ENCODE peak calls at places on chromosomes 13 and 19, in four cellular contexts. C is A549, S is fibroblast of the aortic adventitia, T is GM23338. Y is an unnamed sample.

GRCh38 chr19:10173527-10173926 is 21.2 kb downstream of the DNMT1 start:
- DNase-seq in C (peak; percentile 37), S (peak; percentile 59), T (no peak), Y (peak; percentile 50)

GRCh38 chr13:20353973-20354372 is 121.9 kb upstream of the GJB6 start:
- DNase-seq in S (peak; percentile 56), T (no peak), C (no peak), Y (peak; percentile 58)

GRCh38 chr13:36628986-36629385 is 44.8 kb upstream of the SERTM1 start:
- DNase-seq in S (no peak), C (no peak), T (no peak), Y (no peak)

GRCh38 chr19:38831142-38831605 is 420 bp downstream of the ECH1 start:
- DNase-seq in T (peak; percentile 57), S (peak; percentile 81), C (peak; percentile 78), Y (peak; percentile 98)

GRCh38 chr13:76879211-76879875 is 6.9 kb downstream of the KCTD12 start:
- DNase-seq in C (no peak), S (peak; percentile 92), T (no peak), Y (peak; percentile 71)

GRCh38 chr13:47890146-47890814 is 110.8 kb downstream of the SUCLA2 start:
- DNase-seq in S (peak; percentile 34), T (no peak), C (no peak), Y (no peak)

GRCh38 chr19:10797541-10798256 is 38.3 kb downstream of the TMED1 start:
- DNase-seq in C (no peak), T (no peak), S (no peak), Y (no peak)

GRCh38 chr13:90201676-90202425 is 1145.6 kb upstream of the MIR17HG start:
- DNase-seq in T (no peak), C (no peak), S (no peak), Y (no peak)

GRCh38 chr19:55132453-55133129 is 15.2 kb upstream of the PPP1R12C start:
- DNase-seq in C (no peak), S (no peak), T (peak; percentile 57), Y (no peak)
- TF ChIP-seq CTCF in C (no peak), S (peak; percentile 4), T (peak; percentile 36), Y (no peak)

GRCh38 chr13:39418424-39418823 is 184.6 kb downstream of the LHFPL6 start:
- DNase-seq in S (no peak), T (no peak), C (no peak), Y (no peak)

GRCh38 chr13:39415403-39415802 is 187.6 kb downstream of the LHFPL6 start:
- DNase-seq in T (peak; percentile 63), C (peak; percentile 24), S (peak; percentile 72), Y (peak; percentile 47)

GRCh38 chr13:39417643-39418042 is 185.3 kb downstream of the LHFPL6 start:
- DNase-seq in S (peak; percentile 57), C (no peak), T (peak; percentile 52), Y (peak; percentile 66)

GRCh38 chr13:39419068-39419467 is 183.9 kb downstream of the LHFPL6 start:
- DNase-seq in T (no peak), C (no peak), S (no peak), Y (no peak)

DNA sequence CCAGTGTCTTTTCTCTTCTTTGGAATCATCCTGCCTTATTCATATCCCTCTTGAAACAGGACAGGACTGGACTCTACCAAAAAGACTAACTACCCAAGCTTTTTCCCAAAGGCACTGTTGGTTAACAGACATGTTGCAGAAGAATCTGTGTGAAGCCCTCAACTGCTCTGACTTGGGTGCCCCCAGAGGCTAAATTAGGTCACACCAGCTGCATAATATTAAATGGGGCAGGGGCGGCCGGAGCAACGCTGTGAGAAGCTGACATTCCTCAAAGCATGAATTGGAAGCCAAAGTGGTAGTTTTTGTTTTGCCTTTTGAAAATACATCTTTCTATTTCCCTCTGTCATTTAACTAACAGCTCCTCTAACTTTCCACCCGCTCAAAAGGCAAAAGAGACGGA is 185.9 kb downstream of the LHFPL6 start:
- DNase-seq in T (peak; percentile 77), C (no peak), S (no peak), Y (no peak)
- TF ChIP-seq CTCF in T (peak; percentile 57), C (no peak), S (peak; percentile 28), Y (peak; percentile 11)

GRCh38 chr13:85278851-85279250 is 520.4 kb downstream of the SLITRK6 start:
- DNase-seq in C (no peak), S (no peak), T (no peak), Y (no peak)
- TF ChIP-seq CTCF in C (no peak), S (no peak), T (no peak), Y (no peak)

GRCh38 chr19:15260939-15261338 is 28.7 kb upstream of the EPHX3 start:
- DNase-seq in S (no peak), T (peak; percentile 46), C (peak; percentile 39), Y (no peak)
- TF ChIP-seq CTCF in S (peak; percentile 28), T (peak; percentile 44), C (peak; percentile 25), Y (peak; percentile 25)

DNA sequence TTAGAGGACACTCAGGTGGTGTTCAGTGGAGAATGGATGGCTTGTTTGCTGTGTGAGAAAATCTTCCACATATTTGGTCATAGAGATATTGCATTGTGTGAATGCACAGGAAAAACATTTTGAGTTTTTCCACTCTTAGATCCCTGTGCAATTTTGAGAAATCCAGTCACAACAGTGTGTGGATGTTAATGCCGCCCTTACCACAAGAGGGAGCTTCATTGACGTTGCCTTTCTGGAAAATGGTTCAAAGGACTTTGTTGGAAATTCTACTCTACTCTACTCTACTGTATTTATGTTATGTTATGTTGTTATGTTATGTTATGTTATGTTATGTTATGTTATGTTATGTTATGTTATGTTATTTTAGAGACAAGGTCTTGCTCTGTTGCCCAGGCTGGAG is 13.4 kb downstream of the ZNF20 start:
- DNase-seq in S (peak; percentile 13), C (no peak), T (peak; percentile 64), Y (no peak)
- TF ChIP-seq CTCF in S (peak; percentile 45), C (no peak), T (peak; percentile 83), Y (peak; percentile 24)

DNA sequence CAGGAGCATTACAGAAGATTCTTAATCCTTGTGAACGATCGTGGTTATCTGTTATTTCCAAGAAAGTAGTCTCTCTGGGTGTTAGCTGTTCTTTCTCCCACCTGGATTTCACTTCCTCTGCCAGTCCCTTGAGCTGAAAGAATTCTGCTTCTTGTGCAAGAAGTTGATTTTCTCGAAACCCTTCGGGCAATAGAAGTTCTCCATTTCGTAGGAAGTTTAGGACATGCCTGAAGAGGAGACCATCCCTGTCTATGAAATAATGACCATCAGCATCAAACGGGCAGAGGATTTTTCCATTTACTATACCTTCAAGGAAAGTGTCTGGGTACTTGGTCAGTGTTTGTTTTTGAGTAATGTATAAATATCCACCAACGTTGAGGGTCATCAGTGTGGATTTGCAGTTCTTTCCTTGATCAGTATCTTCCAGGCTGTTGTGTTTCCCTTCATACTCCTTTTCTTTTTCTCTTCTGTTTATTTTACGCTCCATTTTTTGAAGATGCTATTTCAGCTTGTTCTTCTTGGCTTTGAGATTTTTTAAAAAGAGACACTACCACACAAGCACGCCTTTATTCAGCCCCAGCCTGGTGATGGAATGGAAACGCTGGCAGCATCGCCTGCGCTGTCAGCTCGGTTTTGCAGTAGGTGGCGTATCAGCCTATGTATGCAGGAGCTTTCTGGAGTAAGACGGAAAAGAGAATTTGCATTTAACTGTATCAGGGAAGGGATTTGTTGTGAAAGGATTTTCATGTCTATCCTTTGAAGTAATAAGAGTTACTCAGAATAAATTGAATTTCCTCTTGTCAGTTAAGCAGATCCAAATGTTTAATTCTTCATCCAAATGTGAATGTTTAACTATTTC is 6.5 kb downstream of the KCTD4 start:
- DNase-seq in S (peak; percentile 87), C (peak; percentile 33), T (peak; percentile 61), Y (peak; percentile 65)
- TF ChIP-seq CTCF in S (peak; percentile 84), C (peak; percentile 29), T (peak; percentile 57), Y (peak; percentile 45)

DNA sequence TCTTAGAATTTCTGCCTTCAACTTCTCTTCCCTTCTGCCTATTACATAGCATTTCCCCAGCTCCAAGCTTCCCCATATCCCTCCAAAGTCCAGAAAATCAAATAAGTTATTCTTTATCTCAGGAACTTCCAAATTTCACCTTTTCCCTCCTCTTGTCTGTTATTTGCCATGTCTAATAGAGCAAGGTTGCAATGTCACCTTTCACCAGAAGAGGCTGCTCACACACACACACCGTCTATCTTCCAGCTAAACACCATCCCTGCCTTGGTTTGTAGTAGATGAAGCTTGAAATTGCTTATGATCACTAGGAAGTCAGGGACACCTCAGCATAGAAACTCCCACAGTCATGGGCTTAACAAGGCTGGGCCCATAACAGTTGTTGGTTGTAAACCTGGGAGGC is 48.4 kb downstream of the ZNRF4 start:
- DNase-seq in T (no peak), C (peak; percentile 46), S (no peak), Y (no peak)
- TF ChIP-seq CTCF in T (peak; percentile 36), C (no peak), S (peak; percentile 11), Y (no peak)

DNA sequence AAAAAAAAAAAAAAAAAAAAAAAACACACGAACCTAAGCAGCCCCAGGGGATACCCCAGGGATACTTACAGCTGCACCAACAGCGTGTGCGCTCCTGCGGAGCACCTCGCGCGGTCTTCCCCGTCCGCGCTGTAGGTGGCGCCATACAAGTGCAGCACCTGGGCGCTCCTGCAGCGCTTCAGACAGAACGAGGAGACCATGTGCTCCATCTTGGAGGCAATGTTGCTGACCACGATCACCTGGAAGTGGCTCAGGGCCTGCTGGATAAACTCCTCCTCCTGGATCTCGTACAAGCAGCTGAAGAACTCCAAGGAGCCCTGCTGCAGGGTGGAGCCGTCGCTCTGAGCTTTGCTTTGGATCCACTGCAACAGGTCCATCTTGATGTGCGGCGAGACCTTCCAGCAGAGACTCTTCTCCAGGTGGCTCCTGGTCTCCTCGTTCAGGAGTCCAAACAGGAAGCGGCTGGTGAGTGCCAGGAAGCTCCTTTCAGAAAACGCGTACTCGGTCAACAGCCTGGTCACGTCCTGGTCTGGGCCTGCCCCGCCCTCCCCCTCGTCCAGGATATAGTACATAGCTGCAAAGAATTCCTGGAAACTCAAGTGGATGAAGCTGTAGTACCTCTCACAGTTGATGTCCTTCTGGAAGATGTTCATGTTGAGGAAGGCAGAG is 14.5 kb downstream of the NLRP12 start:
- DNase-seq in T (peak; percentile 82), C (peak; percentile 64), S (no peak), Y (no peak)
- TF ChIP-seq CTCF in T (peak; percentile 81), C (peak; percentile 25), S (peak; percentile 25), Y (no peak)

GRCh38 chr13:73286177-73286576 is 227.4 kb downstream of the KLF5 start:
- DNase-seq in S (no peak), C (no peak), T (peak; percentile 7), Y (no peak)
- TF ChIP-seq CTCF in S (no peak), C (no peak), T (peak; percentile 50), Y (no peak)

Y was measured in fibroblast of lung.